ENCODE peak calls at places on chromosomes 5 and 9, in four cellular contexts. S, Z, M and T are unnamed samples.

GRCh38 chr9:105816202-105816744 is 121.9 kb downstream of the TMEM38B start:
- DNase-seq in M (no peak), Z (no peak), S (no peak), T (no peak)

GRCh38 chr5:43873791-43874190 is 270.8 kb downstream of the NNT start:
- DNase-seq in S (no peak), Z (no peak), M (no peak), T (no peak)

GRCh38 chr5:16538001-16538400 is 72.4 kb upstream of the ZNF622 start:
- DNase-seq in Z (no peak), S (no peak), M (no peak), T (no peak)

GRCh38 chr9:132774886-132775285 is 103.2 kb downstream of the AK8 start:
- DNase-seq in S (no peak), Z (no peak), M (no peak), T (no peak)

GRCh38 chr9:35731415-35732184 is 395 bp downstream of the TLN1 start:
- DNase-seq in M (peak), Z (no peak), S (no peak), T (no peak)

GRCh38 chr9:113184509-113184908 is 33.7 kb downstream of the SLC31A2 start:
- DNase-seq in Z (peak), S (no peak), M (no peak), T (peak)

GRCh38 chr5:117454716-117455212 is 880.1 kb upstream of the SEMA6A start:
- DNase-seq in M (peak), Z (peak), S (no peak), T (peak)

GRCh38 chr5:144144956-144145751 is 25.3 kb downstream of the YIPF5 start:
- DNase-seq in M (no peak), Z (peak), S (no peak), T (peak)

GRCh38 chr9:2623046-2623865 is 1.7 kb downstream of the VLDLR start:
- DNase-seq in Z (peak), S (no peak), M (no peak), T (no peak)

GRCh38 chr5:74131256-74131655 is 505.3 kb downstream of the ARHGEF28 start:
- DNase-seq in S (no peak), Z (no peak), M (no peak), T (no peak)

GRCh38 chr5:74126294-74126693 is 500.3 kb downstream of the ARHGEF28 start:
- DNase-seq in S (no peak), M (no peak), Z (peak), T (no peak)

GRCh38 chr5:74124826-74125225 is 498.8 kb downstream of the ARHGEF28 start:
- DNase-seq in M (no peak), S (no peak), Z (no peak), T (no peak)

GRCh38 chr5:74130141-74130897 is 504.3 kb downstream of the ARHGEF28 start:
- DNase-seq in S (no peak), Z (no peak), M (no peak), T (no peak)

GRCh38 chr5:74127377-74128338 is 501.7 kb downstream of the ARHGEF28 start:
- DNase-seq in Z (peak), S (no peak), M (no peak), T (peak)
- TF ChIP-seq CTCF in Z (peak), S (peak), M (no peak), T (peak)

GRCh38 chr5:97044057-97044456 is 98.4 kb downstream of the LIX1 start:
- DNase-seq in M (no peak), Z (peak), S (no peak), T (peak)
- TF ChIP-seq CTCF in M (no peak), Z (peak), S (peak), T (peak)

GRCh38 chr9:77977210-77977611 is 54.4 kb downstream of the GNAQ start:
- DNase-seq in M (peak), S (no peak), Z (peak), T (peak)
- TF ChIP-seq CTCF in M (peak), S (peak), Z (peak), T (peak)

DNA sequence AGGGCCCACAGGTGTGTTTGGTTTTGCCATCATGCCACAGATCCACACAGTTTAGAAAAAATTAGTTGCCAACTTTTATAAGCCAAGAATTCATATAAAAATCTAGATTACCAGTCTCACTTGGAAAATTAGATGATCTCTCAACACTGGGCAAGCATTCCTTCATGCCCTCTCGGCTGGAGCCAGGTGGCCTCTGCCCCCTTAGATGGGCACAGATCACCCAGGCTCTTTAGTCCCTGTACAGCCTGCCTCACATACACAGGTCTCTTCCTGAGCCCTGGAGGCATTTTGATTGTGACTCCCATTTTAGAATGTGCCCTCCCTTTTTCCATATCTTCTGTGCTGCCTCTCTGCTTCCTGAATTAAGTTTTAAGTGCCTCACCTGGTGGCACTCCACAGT is 20.0 kb downstream of the ACO1 start:
- DNase-seq in S (no peak), Z (no peak), M (no peak), T (no peak)
- TF ChIP-seq CTCF in S (no peak), Z (no peak), M (no peak), T (no peak)

GRCh38 chr9:137407590-137408300 is 15.2 kb downstream of the EXD3 start:
- DNase-seq in S (no peak), Z (no peak), M (peak), T (no peak)

GRCh38 chr9:137408651-137409405 is 14.1 kb downstream of the EXD3 start:
- DNase-seq in S (no peak), M (no peak), Z (no peak), T (no peak)

GRCh38 chr9:137405677-137406081 is 17.3 kb downstream of the EXD3 start:
- DNase-seq in M (no peak), Z (no peak), S (no peak), T (no peak)

GRCh38 chr9:137406085-137406773 is 16.7 kb downstream of the EXD3 start:
- DNase-seq in S (no peak), Z (no peak), M (no peak), T (no peak)

GRCh38 chr9:137406876-137407589 is 15.9 kb downstream of the EXD3 start:
- DNase-seq in Z (peak), M (no peak), S (no peak), T (peak)
- TF ChIP-seq CTCF in Z (peak), M (peak), S (peak), T (peak)

DNA sequence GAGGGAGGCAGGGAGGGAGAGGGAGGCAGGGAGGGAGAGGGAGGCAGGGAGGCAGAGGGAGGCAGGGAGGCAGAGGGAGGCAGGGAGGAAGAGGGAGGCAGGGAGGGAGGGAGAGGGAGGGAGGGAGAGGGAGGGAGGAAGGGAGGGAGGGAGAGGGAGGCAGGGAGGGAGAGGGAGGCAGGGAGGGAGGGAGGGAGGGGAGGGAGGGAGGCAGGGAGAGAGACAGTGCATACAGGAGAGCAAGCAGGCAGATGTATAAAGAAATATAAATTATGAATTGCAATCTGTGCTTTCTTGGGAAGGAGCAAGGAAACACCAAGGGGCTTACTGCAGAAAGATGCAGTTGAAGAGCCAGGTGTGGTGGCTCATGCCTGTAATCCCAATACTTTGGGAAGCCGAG is 147.2 kb upstream of the PANK3 start:
- DNase-seq in Z (no peak), M (no peak), S (no peak), T (no peak)
- TF ChIP-seq CTCF in Z (no peak), M (no peak), S (no peak), T (no peak)

GRCh38 chr5:116023619-116024018 is 8.7 kb upstream of the ARL14EPL start:
- DNase-seq in M (no peak), Z (no peak), S (no peak), T (no peak)
- TF ChIP-seq CTCF in M (no peak), Z (no peak), S (no peak), T (no peak)